ENCODE peak calls at places on chromosomes 1 and 21, in seven cellular contexts. One of them, this sample, is unnamed.

GRCh38 chr1:100463809-100464424 is 74.0 kb upstream of the GPR88 start:
- DNase-seq in stromal cell of bone marrow: peak
- DNase-seq in stimulated activated naive CD8-positive, alpha-beta T cell treated with anti-CD3 and anti-CD28 coated beads, Interleukin-15, amount 100 ng/mL, for 72 hours: peak
- DNase-seq in NCI-H1092: peak
- DNase-seq in DMS153: peak
- DNase-seq in LoVo: no peak
- DNase-seq in activated CD4-positive, alpha-beta T cell treated with anti-CD3 and anti-CD28 coated beads, Interleukin-2, amount 50 U/mL, for 1 hour: peak
- DNase-seq in this sample: peak

GRCh38 chr1:207752456-207753132 is 740 bp downstream of the CD46 start:
- DNase-seq in NCI-H1092: no peak
- DNase-seq in stimulated activated naive CD8-positive, alpha-beta T cell treated with anti-CD3 and anti-CD28 coated beads, Interleukin-15, amount 100 ng/mL, for 72 hours: peak
- DNase-seq in activated CD4-positive, alpha-beta T cell treated with anti-CD3 and anti-CD28 coated beads, Interleukin-2, amount 50 U/mL, for 1 hour: peak
- DNase-seq in LoVo: peak
- DNase-seq in DMS153: peak
- DNase-seq in stromal cell of bone marrow: no peak
- DNase-seq in this sample: no peak

GRCh38 chr1:5001466-5001865 is 347.1 kb downstream of the AJAP1 start:
- DNase-seq in NCI-H1092: no peak
- DNase-seq in stimulated activated naive CD8-positive, alpha-beta T cell treated with anti-CD3 and anti-CD28 coated beads, Interleukin-15, amount 100 ng/mL, for 72 hours: no peak
- DNase-seq in activated CD4-positive, alpha-beta T cell treated with anti-CD3 and anti-CD28 coated beads, Interleukin-2, amount 50 U/mL, for 1 hour: no peak
- DNase-seq in stromal cell of bone marrow: no peak
- DNase-seq in DMS153: no peak
- DNase-seq in LoVo: no peak
- DNase-seq in this sample: no peak

GRCh38 chr1:37691497-37692077 is 729 bp upstream of the CDCA8 start:
- DNase-seq in stromal cell of bone marrow: no peak
- DNase-seq in activated CD4-positive, alpha-beta T cell treated with anti-CD3 and anti-CD28 coated beads, Interleukin-2, amount 50 U/mL, for 1 hour: peak
- DNase-seq in stimulated activated naive CD8-positive, alpha-beta T cell treated with anti-CD3 and anti-CD28 coated beads, Interleukin-15, amount 100 ng/mL, for 72 hours: peak
- DNase-seq in NCI-H1092: peak
- DNase-seq in LoVo: peak
- DNase-seq in DMS153: peak
- DNase-seq in this sample: peak

GRCh38 chr1:153465728-153466625 is 5.5 kb upstream of the S100A7 start:
- DNase-seq in DMS153: no peak
- DNase-seq in NCI-H1092: no peak
- DNase-seq in activated CD4-positive, alpha-beta T cell treated with anti-CD3 and anti-CD28 coated beads, Interleukin-2, amount 50 U/mL, for 1 hour: peak
- DNase-seq in stromal cell of bone marrow: no peak
- DNase-seq in stimulated activated naive CD8-positive, alpha-beta T cell treated with anti-CD3 and anti-CD28 coated beads, Interleukin-15, amount 100 ng/mL, for 72 hours: peak
- DNase-seq in LoVo: peak
- DNase-seq in this sample: peak

GRCh38 chr1:48033495-48034050 is 36.4 kb upstream of the TRABD2B start:
- DNase-seq in stromal cell of bone marrow: no peak
- DNase-seq in activated CD4-positive, alpha-beta T cell treated with anti-CD3 and anti-CD28 coated beads, Interleukin-2, amount 50 U/mL, for 1 hour: no peak
- DNase-seq in NCI-H1092: no peak
- DNase-seq in LoVo: no peak
- DNase-seq in DMS153: no peak
- DNase-seq in stimulated activated naive CD8-positive, alpha-beta T cell treated with anti-CD3 and anti-CD28 coated beads, Interleukin-15, amount 100 ng/mL, for 72 hours: no peak
- DNase-seq in this sample: no peak

GRCh38 chr1:88001460-88001859 is 672.8 kb downstream of the LMO4 start:
- DNase-seq in NCI-H1092: no peak
- DNase-seq in DMS153: no peak
- DNase-seq in stromal cell of bone marrow: peak
- DNase-seq in LoVo: no peak
- DNase-seq in activated CD4-positive, alpha-beta T cell treated with anti-CD3 and anti-CD28 coated beads, Interleukin-2, amount 50 U/mL, for 1 hour: no peak
- DNase-seq in stimulated activated naive CD8-positive, alpha-beta T cell treated with anti-CD3 and anti-CD28 coated beads, Interleukin-15, amount 100 ng/mL, for 72 hours: no peak
- DNase-seq in this sample: peak

GRCh38 chr21:33028759-33029511 is 3.2 kb downstream of the OLIG2 start:
- DNase-seq in LoVo: no peak
- DNase-seq in stromal cell of bone marrow: no peak
- DNase-seq in stimulated activated naive CD8-positive, alpha-beta T cell treated with anti-CD3 and anti-CD28 coated beads, Interleukin-15, amount 100 ng/mL, for 72 hours: peak
- DNase-seq in NCI-H1092: no peak
- DNase-seq in activated CD4-positive, alpha-beta T cell treated with anti-CD3 and anti-CD28 coated beads, Interleukin-2, amount 50 U/mL, for 1 hour: peak
- DNase-seq in DMS153: no peak
- DNase-seq in this sample: peak

GRCh38 chr1:227910506-227910905 is 37.2 kb downstream of the WNT9A start:
- DNase-seq in DMS153: no peak
- DNase-seq in LoVo: no peak
- DNase-seq in activated CD4-positive, alpha-beta T cell treated with anti-CD3 and anti-CD28 coated beads, Interleukin-2, amount 50 U/mL, for 1 hour: no peak
- DNase-seq in stimulated activated naive CD8-positive, alpha-beta T cell treated with anti-CD3 and anti-CD28 coated beads, Interleukin-15, amount 100 ng/mL, for 72 hours: no peak
- DNase-seq in stromal cell of bone marrow: no peak
- DNase-seq in NCI-H1092: no peak
- DNase-seq in this sample: peak

GRCh38 chr21:44998086-44998620 is 58.3 kb downstream of the SLX9 start:
- DNase-seq in stromal cell of bone marrow: no peak
- DNase-seq in NCI-H1092: no peak
- DNase-seq in activated CD4-positive, alpha-beta T cell treated with anti-CD3 and anti-CD28 coated beads, Interleukin-2, amount 50 U/mL, for 1 hour: no peak
- DNase-seq in LoVo: no peak
- DNase-seq in stimulated activated naive CD8-positive, alpha-beta T cell treated with anti-CD3 and anti-CD28 coated beads, Interleukin-15, amount 100 ng/mL, for 72 hours: no peak
- DNase-seq in DMS153: no peak
- DNase-seq in this sample: no peak